ENCODE peak calls at places on chromosome 12, in seven cellular contexts. D is A549; S is activated T-cell treated with anti-CD3 and anti-CD28 coated beads, Interleukin-2, amount 50 U/mL, for 1 hour; Y is mammary epithelial cell; V is KG1; M is neuronal stem cell; U is stimulated activated naive B cell treated with anti-CD40 and anti-IgM and Interleukin-4, amounts not matched to agents 10 μg/mL and 1 μg/mL and 100 μg/mL, for 72 hours. G is an unnamed sample.

GRCh38 chr12:121795029-121795977 is 1.8 kb upstream of the RHOF start:
- DNase-seq in D (peak; percentile 81), S (peak; percentile 91), Y (peak; percentile 67), V (peak; percentile 59), M (peak; percentile 82), U (peak; percentile 72), G (peak; percentile 82)

GRCh38 chr12:111406474-111407370 is 999 bp downstream of the SH2B3 start:
- DNase-seq in D (no peak), S (peak; percentile 57), Y (no peak), V (no peak), M (no peak), U (peak; percentile 86), G (peak; percentile 29)

GRCh38 chr12:5840900-5841299 is 104.2 kb downstream of the ANO2 start:
- DNase-seq in D (no peak), S (no peak), Y (no peak), V (no peak), M (no peak), U (no peak), G (no peak)

GRCh38 chr12:89980236-89980635 is 271.6 kb upstream of the ATP2B1 start:
- DNase-seq in D (no peak), S (no peak), Y (peak; percentile 41), V (no peak), M (no peak), U (no peak), G (no peak)

GRCh38 chr12:118357327-118358007 is 15.2 kb downstream of the TAOK3 start:
- DNase-seq in D (peak; percentile 56), S (no peak), Y (peak; percentile 54), V (peak; percentile 82), M (no peak), U (peak; percentile 41), G (peak; percentile 12)

GRCh38 chr12:7667025-7667575 is 1.4 kb upstream of the APOBEC1 start:
- DNase-seq in D (peak; percentile 31), S (no peak), Y (peak; percentile 12), V (no peak), M (no peak), U (no peak), G (no peak)

GRCh38 chr12:92075425-92075891 is 70.2 kb downstream of the BTG1 start:
- DNase-seq in D (no peak), S (no peak), Y (no peak), V (no peak), M (no peak), U (no peak), G (no peak)

GRCh38 chr12:25496098-25496587 is 56.9 kb downstream of the LMNTD1 start:
- DNase-seq in D (no peak), S (no peak), Y (no peak), V (no peak), M (no peak), U (no peak), G (no peak)

GRCh38 chr12:127257366-127257935 is 1009.5 kb upstream of the TMEM132C start:
- DNase-seq in D (no peak), S (no peak), Y (peak; percentile 31), V (no peak), M (no peak), U (no peak), G (no peak)

GRCh38 chr12:39807043-39807442 is 187.4 kb upstream of the ABCD2 start:
- DNase-seq in D (peak; percentile 29), S (no peak), Y (no peak), V (no peak), M (no peak), U (no peak), G (no peak)

GRCh38 chr12:127172857-127173256 is 1094.1 kb upstream of the TMEM132C start:
- DNase-seq in D (no peak), S (no peak), Y (no peak), V (no peak), M (no peak), U (no peak), G (no peak)

GRCh38 chr12:107782067-107782466 is 7.6 kb downstream of the ASCL4 start:
- DNase-seq in D (no peak), S (no peak), Y (no peak), V (no peak), M (no peak), U (no peak), G (no peak)

GRCh38 chr12:75953312-75953906 is 78.2 kb downstream of the PHLDA1 start:
- DNase-seq in D (peak; percentile 72), S (no peak), Y (peak; percentile 51), V (no peak), M (no peak), U (no peak), G (no peak)

GRCh38 chr12:123035841-123036240 is 55.4 kb downstream of the ARL6IP4 start:
- DNase-seq in D (no peak), S (no peak), Y (no peak), V (no peak), M (no peak), U (no peak), G (no peak)

GRCh38 chr12:75834591-75834990 is 197.0 kb downstream of the PHLDA1 start:
- DNase-seq in D (no peak), S (no peak), Y (no peak), V (no peak), M (no peak), U (no peak), G (no peak)

GRCh38 chr12:58302487-58303011 is 361.2 kb downstream of the ATP23 start:
- DNase-seq in D (no peak), S (no peak), Y (peak; percentile 9), V (no peak), M (no peak), U (no peak), G (no peak)

GRCh38 chr12:95169368-95169767 is 47.9 kb downstream of the FGD6 start:
- DNase-seq in D (peak; percentile 94), S (no peak), Y (peak; percentile 77), V (no peak), M (no peak), U (no peak), G (no peak)

GRCh38 chr12:46124132-46124847 is 133.9 kb upstream of the SCAF11 start:
- DNase-seq in D (no peak), S (no peak), Y (no peak), V (no peak), M (no peak), U (no peak), G (no peak)

GRCh38 chr12:109864916-109865315 is 15.4 kb downstream of the GLTP start:
- DNase-seq in D (no peak), S (no peak), Y (peak; percentile 86), V (no peak), M (no peak), U (no peak), G (no peak)

GRCh38 chr12:49651855-49652254 is 28.5 kb downstream of the PRPF40B start:
- DNase-seq in D (no peak), S (no peak), Y (no peak), V (no peak), M (no peak), U (no peak), G (no peak)

GRCh38 chr12:57835366-57836288 is 10.9 kb downstream of the CTDSP2 start:
- DNase-seq in D (no peak), S (no peak), Y (no peak), V (no peak), M (no peak), U (no peak), G (no peak)

GRCh38 chr12:49548822-49549648 is 10.2 kb downstream of the KCNH3 start:
- DNase-seq in D (no peak), S (peak; percentile 51), Y (no peak), V (no peak), M (peak; percentile 41), U (no peak), G (no peak)